ENCODE peak calls at places on chromosomes 2 and 18, in six cellular contexts. G, P, M, Z, S and E are unnamed samples.

GRCh38 chr2:10864888-10865551 is 46.7 kb upstream of the KCNF1 start:
- DNase-seq in G (no peak), P (no peak), M (no peak), Z (no peak), S (no peak), E (peak)

GRCh38 chr2:48039209-48039990 is 133.1 kb upstream of the FBXO11 start:
- DNase-seq in G (no peak), P (no peak), M (no peak), Z (no peak), S (no peak), E (no peak)

GRCh38 chr2:132670961-132671781 is 1.2 kb upstream of the LYPD1 start:
- DNase-seq in G (no peak), P (peak), M (peak), Z (no peak), S (no peak), E (no peak)

GRCh38 chr2:10525573-10526265 is 77.6 kb upstream of the ODC1 start:
- DNase-seq in G (no peak), P (no peak), M (no peak), Z (no peak), S (no peak), E (no peak)

GRCh38 chr2:203018181-203018580 is 3.5 kb downstream of the NBEAL1 start:
- DNase-seq in G (peak), P (no peak), M (peak), Z (peak), S (no peak), E (peak)

GRCh38 chr2:239302083-239302807 is 98.6 kb downstream of the HDAC4 start:
- DNase-seq in G (no peak), P (no peak), M (no peak), Z (no peak), S (no peak), E (no peak)

GRCh38 chr2:53784431-53784830 is 2.3 kb downstream of the ASB3 start:
- DNase-seq in G (no peak), P (no peak), M (no peak), Z (no peak), S (no peak), E (no peak)

GRCh38 chr18:57839942-57840381 is 36.8 kb upstream of the ATP8B1 start:
- DNase-seq in G (no peak), P (peak), M (peak), Z (no peak), S (no peak), E (no peak)

GRCh38 chr2:44191739-44192138 is 23.1 kb downstream of the PPM1B start:
- DNase-seq in G (no peak), P (no peak), M (no peak), Z (no peak), S (no peak), E (peak)

GRCh38 chr2:101307950-101308431 is 510 bp downstream of the RNF149 start:
- DNase-seq in G (peak), P (peak), M (no peak), Z (no peak), S (no peak), E (no peak)

GRCh38 chr2:170005702-170006101 is 172.2 kb upstream of the MYO3B start:
- DNase-seq in G (peak), P (peak), M (peak), Z (no peak), S (peak), E (no peak)

GRCh38 chr2:88603146-88603545 is 24.1 kb downstream of the EIF2AK3 start:
- DNase-seq in G (no peak), P (no peak), M (peak), Z (no peak), S (no peak), E (no peak)

GRCh38 chr2:126877041-126877440 is 21.6 kb upstream of the TEX51 start:
- DNase-seq in G (no peak), P (no peak), M (no peak), Z (no peak), S (no peak), E (no peak)

GRCh38 chr2:174615951-174616436 is 18.4 kb upstream of the WIPF1 start:
- DNase-seq in G (no peak), P (peak), M (peak), Z (no peak), S (no peak), E (no peak)

GRCh38 chr18:25074925-25075693 is 276.9 kb downstream of the ZNF521 start:
- DNase-seq in G (no peak), P (no peak), M (no peak), Z (no peak), S (no peak), E (no peak)

GRCh38 chr2:122273785-122274419 is 518.5 kb downstream of the TSN start:
- DNase-seq in G (no peak), P (no peak), M (no peak), Z (no peak), S (no peak), E (no peak)

GRCh38 chr18:21769206-21769605 is 28.6 kb downstream of the MIB1 start:
- DNase-seq in G (no peak), P (no peak), M (no peak), Z (no peak), S (no peak), E (no peak)

GRCh38 chr2:7022956-7023467 is 105.8 kb downstream of the RNF144A start:
- DNase-seq in G (no peak), P (no peak), M (no peak), Z (no peak), S (no peak), E (no peak)
- TF ChIP-seq MYC in G (no peak), P (no peak), M (no peak), Z (no peak), S (no peak), E (no peak)

DNA sequence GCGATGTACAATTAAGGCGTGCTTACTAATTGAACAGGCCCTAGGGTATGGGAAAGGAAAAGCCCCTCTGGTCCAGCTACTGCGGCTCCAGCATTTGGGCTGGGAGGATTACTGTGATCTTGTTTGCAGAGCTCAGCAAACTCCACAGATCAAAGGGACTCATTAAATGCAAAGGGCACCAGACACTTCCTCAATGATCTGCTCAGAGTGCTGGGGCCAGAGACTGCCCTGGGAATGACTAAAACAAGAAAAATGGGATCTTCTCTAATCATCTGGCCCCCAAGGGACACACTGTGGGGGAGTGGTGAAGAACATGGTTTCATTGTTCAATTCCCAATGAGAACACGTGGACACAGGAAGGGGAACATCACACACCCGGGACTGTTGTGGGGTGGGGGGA is 85.0 kb downstream of the MARCHF4 start:
- DNase-seq in G (peak), P (no peak), M (no peak), Z (peak), S (no peak), E (no peak)
- TF ChIP-seq MYC in G (no peak), P (no peak), M (no peak), Z (no peak), S (no peak), E (no peak)

GRCh38 chr2:66445781-66446177 is 10.9 kb downstream of the MEIS1 start:
- DNase-seq in G (no peak), P (no peak), M (no peak), Z (no peak), S (no peak), E (no peak)

GRCh38 chr2:66447676-66448075 is 12.8 kb downstream of the MEIS1 start:
- DNase-seq in G (no peak), P (no peak), M (no peak), Z (no peak), S (no peak), E (no peak)

GRCh38 chr2:66446924-66447323 is 12.0 kb downstream of the MEIS1 start:
- DNase-seq in G (no peak), P (no peak), M (no peak), Z (no peak), S (no peak), E (no peak)

GRCh38 chr2:66445076-66445724 is 10.3 kb downstream of the MEIS1 start:
- DNase-seq in G (no peak), P (no peak), M (no peak), Z (no peak), S (no peak), E (no peak)

GRCh38 chr2:66446178-66446860 is 11.4 kb downstream of the MEIS1 start:
- DNase-seq in G (no peak), P (no peak), M (no peak), Z (no peak), S (no peak), E (no peak)
- TF ChIP-seq MYC in G (no peak), P (no peak), M (no peak), Z (no peak), S (no peak), E (no peak)

GRCh38 chr18:75937306-75937705 is 509.8 kb upstream of the SMIM21 start:
- DNase-seq in G (no peak), P (no peak), M (no peak), Z (no peak), S (no peak), E (no peak)

GRCh38 chr18:75931079-75931478 is 503.6 kb upstream of the SMIM21 start:
- DNase-seq in G (no peak), P (no peak), M (no peak), Z (no peak), S (no peak), E (no peak)

DNA sequence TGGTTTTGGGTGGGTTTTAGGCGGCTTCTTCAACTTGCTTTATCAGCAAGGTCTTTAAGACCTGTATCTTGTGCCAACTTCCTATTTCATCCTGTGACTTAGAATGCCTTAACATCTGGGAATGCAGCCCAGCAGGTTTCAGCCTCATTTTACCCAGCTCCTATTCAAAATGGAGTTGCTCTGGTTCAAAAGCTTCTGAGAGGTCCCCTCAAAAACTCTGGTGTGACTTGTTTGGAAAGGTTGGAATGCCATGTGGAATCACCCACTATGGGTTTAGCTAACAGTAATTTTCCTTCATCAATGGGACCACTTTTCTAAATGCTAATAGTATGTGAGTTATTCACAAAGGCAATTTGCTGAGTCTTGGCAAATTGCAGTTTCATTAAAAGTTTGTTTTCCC is 509.4 kb upstream of the SMIM21 start:
- DNase-seq in G (no peak), P (no peak), M (no peak), Z (no peak), S (no peak), E (no peak)
- TF ChIP-seq MYC in G (no peak), P (no peak), M (no peak), Z (no peak), S (no peak), E (no peak)

GRCh38 chr2:84947010-84947593 is 23.9 kb upstream of the KCMF1 start:
- DNase-seq in G (no peak), P (no peak), M (no peak), Z (no peak), S (no peak), E (no peak)

GRCh38 chr2:84942166-84942565 is 28.8 kb upstream of the KCMF1 start:
- DNase-seq in G (no peak), P (no peak), M (no peak), Z (no peak), S (no peak), E (no peak)

GRCh38 chr2:84942964-84943421 is 28.0 kb upstream of the KCMF1 start:
- DNase-seq in G (no peak), P (no peak), M (no peak), Z (no peak), S (no peak), E (peak)

GRCh38 chr2:84944257-84944909 is 26.6 kb upstream of the KCMF1 start:
- DNase-seq in G (no peak), P (no peak), M (no peak), Z (no peak), S (no peak), E (no peak)

GRCh38 chr2:84946204-84947009 is 24.6 kb upstream of the KCMF1 start:
- DNase-seq in G (peak), P (peak), M (peak), Z (peak), S (no peak), E (peak)
- TF ChIP-seq MYC in G (no peak), P (no peak), M (no peak), Z (peak), S (no peak), E (no peak)

GRCh38 chr2:30807249-30807648 is at the start of gene CAPN13:
- DNase-seq in G (no peak), P (no peak), M (no peak), Z (no peak), S (no peak), E (no peak)
- TF ChIP-seq MYC in G (no peak), P (no peak), M (no peak), Z (no peak), S (no peak), E (no peak)

DNA sequence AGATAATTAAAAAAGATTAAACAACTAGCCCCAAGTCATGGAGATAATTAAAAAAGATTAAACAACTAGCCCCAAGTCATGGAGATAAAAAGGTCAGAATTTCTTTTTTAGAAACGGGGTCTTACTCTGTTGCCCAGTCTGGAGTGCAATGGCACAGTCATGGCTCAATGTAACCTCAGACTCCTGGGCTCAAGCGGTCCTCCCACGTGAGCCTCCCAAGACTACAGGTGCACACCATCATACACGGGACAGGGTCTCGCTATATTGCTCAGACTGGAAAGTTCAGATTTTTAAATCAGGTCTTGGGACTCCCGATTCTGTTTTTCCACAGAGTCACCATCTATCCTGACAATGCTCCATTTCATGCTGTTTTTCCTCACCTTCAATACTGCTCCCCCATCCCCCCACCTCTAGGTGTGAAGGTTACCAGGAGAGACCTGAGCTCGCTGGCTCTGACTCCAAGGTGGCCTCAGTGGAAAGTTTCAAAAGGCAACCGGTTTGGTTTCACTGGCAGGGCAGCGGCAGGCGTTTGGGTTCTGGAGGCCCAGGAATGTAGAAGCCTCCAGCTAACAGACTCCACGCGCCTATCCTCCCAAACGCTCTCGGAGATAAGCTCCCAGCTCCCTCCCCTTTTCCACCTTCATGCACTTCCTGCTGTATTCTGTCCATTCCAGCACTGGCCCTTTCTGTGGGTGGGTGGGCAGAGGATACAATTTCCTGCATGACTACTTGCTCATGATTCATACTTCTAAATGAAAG is 2.9 kb upstream of the SEMA4C start:
- DNase-seq in G (no peak), P (no peak), M (no peak), Z (no peak), S (peak), E (no peak)
- TF ChIP-seq MYC in G (no peak), P (no peak), M (no peak), Z (no peak), S (peak), E (no peak)

GRCh38 chr2:104939570-104940235 is 85.8 kb downstream of the POU3F3 start:
- DNase-seq in G (no peak), P (no peak), M (no peak), Z (no peak), S (no peak), E (no peak)
- TF ChIP-seq MYC in G (no peak), P (no peak), M (no peak), Z (no peak), S (no peak), E (no peak)

GRCh38 chr2:46835520-46835919 is 80.1 kb downstream of the MCFD2 start:
- DNase-seq in G (no peak), P (no peak), M (no peak), Z (no peak), S (no peak), E (no peak)

GRCh38 chr2:46839045-46839444 is 76.6 kb downstream of the MCFD2 start:
- DNase-seq in G (no peak), P (no peak), M (no peak), Z (no peak), S (no peak), E (no peak)

GRCh38 chr2:46837112-46837454 is 78.5 kb downstream of the MCFD2 start:
- DNase-seq in G (no peak), P (no peak), M (no peak), Z (no peak), S (no peak), E (no peak)

GRCh38 chr2:46832543-46832942 is 83.1 kb downstream of the MCFD2 start:
- DNase-seq in G (no peak), P (no peak), M (no peak), Z (no peak), S (no peak), E (no peak)

DNA sequence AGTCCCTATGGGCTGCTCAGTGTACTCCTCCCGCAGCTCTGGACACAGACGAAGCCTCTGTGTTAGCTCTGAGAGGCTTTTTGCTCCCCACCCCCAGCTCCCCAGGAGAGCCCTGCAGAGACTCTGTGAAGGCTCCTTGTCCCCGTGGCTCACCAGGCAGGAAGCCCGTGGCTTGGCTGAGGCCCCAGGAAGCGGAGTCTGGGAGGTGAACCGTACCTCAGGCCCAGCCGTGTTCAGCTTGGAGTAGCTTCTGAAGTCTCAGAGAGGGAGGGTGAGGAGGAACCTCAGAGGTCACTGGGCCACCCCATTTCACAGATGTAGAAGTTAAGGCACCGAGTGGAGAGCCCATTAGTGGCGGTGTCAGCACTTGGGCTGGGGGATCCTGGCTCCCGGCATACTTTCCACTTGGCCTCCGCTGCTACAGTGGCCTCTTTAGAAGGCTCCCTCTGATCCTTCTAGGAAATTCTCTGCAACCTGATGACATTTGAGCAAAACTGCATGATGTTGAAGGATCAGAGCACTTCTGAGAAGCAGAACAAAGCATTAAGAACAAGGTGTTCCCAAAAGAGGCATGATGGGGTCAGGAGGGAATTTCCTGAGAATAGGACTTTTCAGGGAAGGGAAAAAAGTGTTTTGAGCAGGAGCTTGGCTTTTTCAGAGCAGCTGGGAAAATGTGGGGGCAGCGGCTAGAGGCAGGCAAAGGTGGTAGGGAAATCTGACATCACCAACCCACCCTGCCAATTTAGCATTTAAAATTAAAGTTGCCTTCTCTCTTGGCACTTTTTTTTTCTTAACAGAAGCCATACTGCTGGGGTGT is 79.1 kb downstream of the MCFD2 start:
- DNase-seq in G (peak), P (no peak), M (no peak), Z (no peak), S (no peak), E (no peak)
- TF ChIP-seq MYC in G (no peak), P (no peak), M (no peak), Z (no peak), S (no peak), E (no peak)

DNA sequence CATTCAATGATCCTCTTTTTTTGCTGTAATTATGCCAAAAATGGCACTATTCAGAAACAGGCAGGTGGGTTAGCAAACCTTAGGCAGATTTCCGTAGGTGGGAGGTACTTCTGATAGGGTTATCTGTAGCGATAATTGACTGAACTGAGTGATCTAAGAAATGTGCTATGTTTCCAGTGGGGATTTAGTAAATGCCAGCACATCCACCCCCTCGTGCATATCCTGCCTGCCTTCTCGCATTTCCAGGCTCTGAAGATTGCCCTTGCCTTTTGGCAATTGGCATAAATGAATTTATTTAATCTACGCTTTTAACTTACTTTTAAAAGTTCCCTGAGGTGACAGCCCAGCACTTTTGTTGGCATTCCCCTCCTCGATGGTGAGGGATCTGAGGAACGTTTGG is 576 bp upstream of the FSHR start:
- DNase-seq in G (no peak), P (no peak), M (no peak), Z (no peak), S (no peak), E (no peak)
- TF ChIP-seq MYC in G (no peak), P (no peak), M (no peak), Z (no peak), S (no peak), E (no peak)